ENCODE peak calls at places on chromosomes 13 and 19, in five cellular contexts. I is K562, J is HepG2, M is GM12878, W is H1. F is an unnamed sample.
A peak's percentile ranks its signal among the peaks of the same experiment; 100 is the strongest.

GRCh38 chr13:42815686-42816085 is 34.3 kb downstream of the FAM216B start:
- DNase-seq in W (no peak), I (no peak), M (no peak), J (no peak), F (no peak)

GRCh38 chr13:50236898-50237318 is 221.7 kb downstream of the KCNRG start:
- DNase-seq in J (no peak), W (no peak), I (no peak), M (peak; percentile 78), F (no peak)

GRCh38 chr19:43575955-43576451 is 402 bp downstream of the PINLYP start:
- DNase-seq in I (no peak), J (no peak), M (no peak), W (no peak), F (no peak)

GRCh38 chr19:21603431-21604153 is 98.2 kb downstream of the ZNF429 start:
- DNase-seq in M (no peak), J (no peak), I (no peak), W (no peak), F (peak; percentile 61)

GRCh38 chr13:57865600-57866294 is 234.2 kb downstream of the PCDH17 start:
- DNase-seq in W (no peak), M (no peak), I (no peak), J (no peak), F (no peak)

GRCh38 chr13:64640002-64640401 is 2590.1 kb downstream of the PCDH9 start:
- DNase-seq in I (no peak), M (no peak), J (no peak), W (no peak), F (no peak)

GRCh38 chr13:114101325-114101821 is 31.1 kb downstream of the RASA3 start:
- DNase-seq in M (no peak), W (no peak), J (no peak), I (no peak), F (no peak)

GRCh38 chr19:3693030-3693925 is 7.0 kb downstream of the PIP5K1C start:
- DNase-seq in J (no peak), W (no peak), M (no peak), I (no peak), F (no peak)

GRCh38 chr19:38360839-38361631 is 13.3 kb upstream of the PSMD8 start:
- DNase-seq in M (no peak), J (no peak), I (no peak), W (no peak), F (no peak)

GRCh38 chr13:92717857-92718256 is 508.8 kb upstream of the GPC6 start:
- DNase-seq in W (no peak), J (no peak), I (no peak), M (no peak), F (no peak)

GRCh38 chr13:47705185-47705584 is 295.9 kb downstream of the SUCLA2 start:
- DNase-seq in W (no peak), I (no peak), J (no peak), M (no peak), F (no peak)

GRCh38 chr13:83881917-83882625 is at the start of gene SLITRK1:
- DNase-seq in J (no peak), W (peak; percentile 93), M (peak; percentile 9), I (peak; percentile 2), F (peak; percentile 96)

GRCh38 chr13:102141625-102142472 is 260.0 kb downstream of the FGF14 start:
- DNase-seq in I (peak; percentile 2), W (no peak), J (peak; percentile 4), M (no peak), F (peak; percentile 46)

GRCh38 chr19:33063356-33064116 is 1.2 kb downstream of the RHPN2 start:
- DNase-seq in W (peak; percentile 60), I (no peak), J (no peak), M (no peak), F (peak; percentile 41)

GRCh38 chr13:57629821-57630235 is 1.7 kb upstream of the PCDH17 start:
- DNase-seq in M (no peak), I (peak; percentile 7), W (peak; percentile 97), J (no peak), F (peak; percentile 99)

DNA sequence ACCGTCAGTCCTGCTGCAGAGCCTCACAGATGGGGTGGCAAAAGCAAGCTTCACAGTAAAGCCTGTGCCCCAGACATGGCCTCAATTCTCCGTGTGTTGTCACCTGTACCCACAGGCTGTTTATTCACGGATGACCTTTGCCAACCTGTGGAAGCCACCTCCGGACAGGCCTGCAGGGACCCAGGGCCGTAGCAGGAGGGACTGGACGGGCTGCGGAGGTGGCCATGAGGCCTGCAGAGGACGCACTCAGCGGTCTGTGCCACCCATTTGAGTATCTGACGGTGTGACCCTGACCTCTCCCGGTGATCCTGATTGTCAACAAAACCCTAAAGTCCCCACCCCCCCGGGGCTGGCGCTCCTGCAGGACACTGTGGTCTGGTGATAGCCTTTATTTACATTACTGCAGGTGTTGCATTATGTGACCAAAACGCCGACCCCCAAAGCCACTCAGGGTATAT is 7.8 kb upstream of the KLF16 start:
- DNase-seq in J (peak; percentile 90), W (no peak), I (no peak), M (no peak), F (no peak)
- H3K27ac ChIP-seq in J (peak overlapping the region; percentile 83), W (no peak overlapping the region), I (peak overlapping the region; percentile 32), M (no peak overlapping the region), F (no peak overlapping the region)

GRCh38 chr13:71867101-71867814 is at the start of gene DACH1:
- DNase-seq in M (no peak), I (no peak), W (peak; percentile 59), J (peak; percentile 7), F (peak; percentile 68)
- TF ChIP-seq CREB1 in M (no peak), I (no peak), W (no peak), J (no peak), F (no peak)

GRCh38 chr19:7853760-7854107 is 20.5 kb downstream of the PRR36 start:
- DNase-seq in J (no peak), W (no peak), M (no peak), I (no peak), F (no peak)
- H3K27ac ChIP-seq in J (peak overlapping the region; percentile 58), W (no peak overlapping the region), M (no peak overlapping the region), I (no peak overlapping the region), F (no peak overlapping the region)

GRCh38 chr19:27974082-27974513 is 1238.9 kb downstream of the UQCRFS1 start:
- DNase-seq in I (peak; percentile 11), M (peak; percentile 25), J (peak; percentile 2), W (peak; percentile 52), F (peak; percentile 76)
- TF ChIP-seq CREB1 in I (no peak), M (no peak), J (no peak), W (no peak), F (no peak)

DNA sequence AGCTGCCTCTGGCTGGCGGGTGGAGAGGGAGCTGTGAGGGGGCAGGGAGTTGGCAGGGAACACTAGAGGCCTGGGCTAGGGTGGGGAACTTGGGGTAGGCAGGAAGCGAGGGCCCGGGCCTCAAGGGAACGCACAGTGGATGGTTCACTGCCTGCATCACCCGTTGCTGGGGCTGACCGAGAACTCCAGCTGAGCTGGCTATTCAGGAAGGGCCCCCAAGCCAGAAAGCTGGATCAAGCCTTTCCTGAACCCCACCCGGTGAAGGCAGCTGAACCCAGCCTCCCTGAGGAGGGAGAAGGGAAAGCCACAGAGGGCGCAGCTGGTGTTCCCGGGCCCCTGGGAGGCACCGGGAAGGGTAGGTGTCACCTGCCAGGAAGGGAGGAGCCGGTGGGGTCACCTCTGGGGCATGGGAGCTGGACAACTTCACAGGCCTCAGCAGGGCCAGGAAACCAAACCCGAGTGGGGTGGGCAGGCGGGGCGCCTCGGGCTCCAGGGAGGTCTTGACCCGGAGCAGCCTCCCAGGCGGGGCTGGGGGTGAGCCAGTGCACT is 13.9 kb downstream of the PALM start:
- DNase-seq in J (no peak), I (no peak), W (no peak), M (no peak), F (no peak)
- H3K27ac ChIP-seq in J (no peak overlapping the region), I (no peak overlapping the region), W (no peak overlapping the region), M (no peak overlapping the region), F (no peak overlapping the region)

GRCh38 chr13:80047406-80047805 is 293.5 kb downstream of the SPRY2 start:
- DNase-seq in I (no peak), W (no peak), M (no peak), J (no peak), F (no peak)
- TF ChIP-seq CREB1 in I (no peak), W (no peak), M (no peak), J (no peak), F (no peak)

GRCh38 chr19:15466851-15467733 is 2.7 kb upstream of the RASAL3 start:
- DNase-seq in J (no peak), I (no peak), W (no peak), M (peak; percentile 97), F (no peak)

GRCh38 chr19:15463865-15464371 is 426 bp downstream of the RASAL3 start:
- DNase-seq in W (no peak), J (no peak), I (no peak), M (no peak), F (peak; percentile 59)

GRCh38 chr19:15461694-15462093 is 2.6 kb downstream of the RASAL3 start:
- DNase-seq in J (no peak), M (no peak), W (no peak), I (no peak), F (no peak)

GRCh38 chr19:15467734-15468214 is 3.4 kb upstream of the RASAL3 start:
- DNase-seq in W (no peak), M (no peak), J (no peak), I (no peak), F (no peak)

GRCh38 chr19:15464394-15465385 is at the start of gene RASAL3:
- DNase-seq in M (peak; percentile 51), I (no peak), J (no peak), W (no peak), F (peak; percentile 49)
- H3K27ac ChIP-seq in M (peak within 1 kb of the TSS; percentile 80), I (no peak within 1 kb of the TSS), J (no peak within 1 kb of the TSS), W (no peak within 1 kb of the TSS), F (no peak within 1 kb of the TSS)

GRCh38 chr19:47891923-47892666 is 6.0 kb upstream of the SULT2A1 start:
- DNase-seq in M (no peak), I (peak; percentile 81), W (no peak), J (peak; percentile 99), F (peak; percentile 15)
- TF ChIP-seq CREB1 in M (no peak), I (peak; percentile 64), W (no peak), J (peak; percentile 66), F (no peak)

GRCh38 chr13:21020581-21020980 is 40.8 kb downstream of the LATS2 start:
- DNase-seq in W (no peak), J (no peak), I (no peak), M (no peak), F (no peak)

GRCh38 chr13:21022056-21022693 is 39.2 kb downstream of the LATS2 start:
- DNase-seq in I (no peak), W (no peak), J (peak; percentile 80), M (no peak), F (no peak)

GRCh38 chr13:21025539-21025938 is 35.8 kb downstream of the LATS2 start:
- DNase-seq in I (no peak), J (no peak), M (no peak), W (no peak), F (no peak)

GRCh38 chr13:21020176-21020575 is 41.2 kb downstream of the LATS2 start:
- DNase-seq in I (no peak), M (no peak), W (no peak), J (no peak), F (no peak)

GRCh38 chr13:21022694-21023325 is 38.6 kb downstream of the LATS2 start:
- DNase-seq in J (peak; percentile 23), I (peak; percentile 46), W (no peak), M (no peak), F (peak; percentile 72)
- H3K27ac ChIP-seq in J (peak overlapping the region; percentile 41), I (no peak overlapping the region), W (no peak overlapping the region), M (no peak overlapping the region), F (peak overlapping the region; percentile 42)

GRCh38 chr13:112106467-112107141 is 39.7 kb downstream of the SOX1 start:
- DNase-seq in J (peak; percentile 6), W (no peak), I (no peak), M (no peak), F (peak; percentile 68)
- TF ChIP-seq CREB1 in J (no peak), W (no peak), I (no peak), M (no peak), F (no peak)

F was measured in GM23338.